ENCODE peak calls at places on chromosomes 6 and 20, in nine cellular contexts. One of them, this sample, is unnamed.
A peak's percentile ranks its signal among the peaks of the same experiment; 100 is the strongest.

GRCh38 chr6:165649701-165650137 is 13.3 kb downstream of the PDE10A start:
- DNase-seq in AG04450: no peak
- DNase-seq in uterus: peak; percentile 63
- DNase-seq in upper lobe of right lung: no peak
- DNase-seq in tibial nerve: no peak
- DNase-seq in Peyer's patch: no peak
- DNase-seq in right lobe of liver: no peak
- DNase-seq in H9: no peak
- DNase-seq in breast epithelium: no peak
- DNase-seq in this sample: peak; percentile 26

GRCh38 chr20:53438368-53438767 is 155.3 kb downstream of the ZNF217 start:
- DNase-seq in AG04450: no peak
- DNase-seq in uterus: no peak
- DNase-seq in upper lobe of right lung: no peak
- DNase-seq in tibial nerve: no peak
- DNase-seq in Peyer's patch: no peak
- DNase-seq in right lobe of liver: no peak
- DNase-seq in H9: no peak
- DNase-seq in breast epithelium: no peak
- DNase-seq in this sample: no peak

GRCh38 chr6:170098428-170099170 is 192.3 kb downstream of the DLL1 start:
- DNase-seq in AG04450: no peak
- DNase-seq in uterus: peak; percentile 8
- DNase-seq in upper lobe of right lung: no peak
- DNase-seq in tibial nerve: no peak
- DNase-seq in Peyer's patch: peak; percentile 9
- DNase-seq in right lobe of liver: peak; percentile 46
- DNase-seq in H9: peak; percentile 23
- DNase-seq in breast epithelium: peak; percentile 30
- DNase-seq in this sample: no peak

GRCh38 chr6:133843098-133843497 is 45.8 kb upstream of the TCF21 start:
- DNase-seq in AG04450: no peak
- DNase-seq in uterus: no peak
- DNase-seq in upper lobe of right lung: no peak
- DNase-seq in tibial nerve: no peak
- DNase-seq in Peyer's patch: no peak
- DNase-seq in right lobe of liver: no peak
- DNase-seq in H9: no peak
- DNase-seq in breast epithelium: no peak
- DNase-seq in this sample: no peak

GRCh38 chr6:24524801-24525200 is 30.0 kb downstream of the ALDH5A1 start:
- DNase-seq in AG04450: peak; percentile 15
- DNase-seq in uterus: no peak
- DNase-seq in upper lobe of right lung: no peak
- DNase-seq in tibial nerve: no peak
- DNase-seq in Peyer's patch: no peak
- DNase-seq in right lobe of liver: no peak
- DNase-seq in H9: peak; percentile 37
- DNase-seq in breast epithelium: no peak
- DNase-seq in this sample: no peak

GRCh38 chr6:5936611-5937010 is 70.1 kb downstream of the NRN1 start:
- DNase-seq in AG04450: no peak
- DNase-seq in uterus: no peak
- DNase-seq in upper lobe of right lung: no peak
- DNase-seq in tibial nerve: no peak
- DNase-seq in Peyer's patch: no peak
- DNase-seq in right lobe of liver: no peak
- DNase-seq in H9: no peak
- DNase-seq in breast epithelium: no peak
- DNase-seq in this sample: no peak

GRCh38 chr6:36906539-36906938 is 20.8 kb downstream of the C6orf89 start:
- DNase-seq in AG04450: no peak
- DNase-seq in uterus: no peak
- DNase-seq in upper lobe of right lung: peak; percentile 83
- DNase-seq in tibial nerve: no peak
- DNase-seq in Peyer's patch: no peak
- DNase-seq in right lobe of liver: peak; percentile 91
- DNase-seq in H9: no peak
- DNase-seq in breast epithelium: peak; percentile 80
- DNase-seq in this sample: peak; percentile 94

GRCh38 chr6:105799051-105799450 is 287.1 kb upstream of the PRDM1 start:
- DNase-seq in AG04450: no peak
- DNase-seq in uterus: no peak
- DNase-seq in upper lobe of right lung: no peak
- DNase-seq in tibial nerve: peak; percentile 38
- DNase-seq in Peyer's patch: no peak
- DNase-seq in right lobe of liver: no peak
- DNase-seq in H9: no peak
- DNase-seq in breast epithelium: no peak
- DNase-seq in this sample: no peak

GRCh38 chr6:154383273-154383672 is 26.7 kb upstream of the IPCEF1 start:
- DNase-seq in AG04450: no peak
- DNase-seq in uterus: no peak
- DNase-seq in upper lobe of right lung: no peak
- DNase-seq in tibial nerve: no peak
- DNase-seq in Peyer's patch: no peak
- DNase-seq in right lobe of liver: no peak
- DNase-seq in H9: no peak
- DNase-seq in breast epithelium: no peak
- DNase-seq in this sample: no peak

GRCh38 chr6:150263765-150264415 is 104.9 kb upstream of the IYD start:
- DNase-seq in AG04450: no peak
- DNase-seq in uterus: no peak
- DNase-seq in upper lobe of right lung: no peak
- DNase-seq in tibial nerve: no peak
- DNase-seq in Peyer's patch: no peak
- DNase-seq in right lobe of liver: no peak
- DNase-seq in H9: no peak
- DNase-seq in breast epithelium: no peak
- DNase-seq in this sample: no peak

GRCh38 chr6:24796616-24797290 is 2.0 kb downstream of the ARMH2 start:
- DNase-seq in AG04450: no peak
- DNase-seq in uterus: no peak
- DNase-seq in upper lobe of right lung: no peak
- DNase-seq in tibial nerve: no peak
- DNase-seq in Peyer's patch: no peak
- DNase-seq in right lobe of liver: no peak
- DNase-seq in H9: no peak
- DNase-seq in breast epithelium: no peak
- DNase-seq in this sample: no peak

GRCh38 chr20:6651016-6651415 is 116.5 kb upstream of the BMP2 start:
- DNase-seq in AG04450: no peak
- DNase-seq in uterus: peak; percentile 69
- DNase-seq in upper lobe of right lung: no peak
- DNase-seq in tibial nerve: peak; percentile 63
- DNase-seq in Peyer's patch: no peak
- DNase-seq in right lobe of liver: no peak
- DNase-seq in H9: no peak
- DNase-seq in breast epithelium: no peak
- DNase-seq in this sample: no peak

GRCh38 chr6:11952291-11952690 is 59.8 kb upstream of the HIVEP1 start:
- DNase-seq in AG04450: no peak
- DNase-seq in uterus: no peak
- DNase-seq in upper lobe of right lung: no peak
- DNase-seq in tibial nerve: no peak
- DNase-seq in Peyer's patch: no peak
- DNase-seq in right lobe of liver: no peak
- DNase-seq in H9: no peak
- DNase-seq in breast epithelium: no peak
- DNase-seq in this sample: no peak

GRCh38 chr20:20417891-20418676 is 50.2 kb downstream of the INSM1 start:
- DNase-seq in AG04450: no peak
- DNase-seq in uterus: no peak
- DNase-seq in upper lobe of right lung: no peak
- DNase-seq in tibial nerve: no peak
- DNase-seq in Peyer's patch: peak; percentile 48
- DNase-seq in right lobe of liver: no peak
- DNase-seq in H9: no peak
- DNase-seq in breast epithelium: no peak
- DNase-seq in this sample: no peak

GRCh38 chr20:23106271-23106851 is 20.2 kb upstream of the CD93 start:
- DNase-seq in AG04450: peak; percentile 47
- DNase-seq in uterus: no peak
- DNase-seq in upper lobe of right lung: peak; percentile 64
- DNase-seq in tibial nerve: no peak
- DNase-seq in Peyer's patch: no peak
- DNase-seq in right lobe of liver: no peak
- DNase-seq in H9: no peak
- DNase-seq in breast epithelium: no peak
- DNase-seq in this sample: no peak
- H3K27ac ChIP-seq in AG04450: peak overlapping the region; percentile 21
- H3K27ac ChIP-seq in uterus: peak overlapping the region; percentile 23
- H3K27ac ChIP-seq in upper lobe of right lung: peak overlapping the region; percentile 71
- H3K27ac ChIP-seq in tibial nerve: no peak overlapping the region
- H3K27ac ChIP-seq in Peyer's patch: peak overlapping the region; percentile 45
- H3K27ac ChIP-seq in right lobe of liver: peak overlapping the region; percentile 53
- H3K27ac ChIP-seq in H9: no peak overlapping the region
- H3K27ac ChIP-seq in breast epithelium: no peak overlapping the region
- H3K27ac ChIP-seq in this sample: peak overlapping the region; percentile 6

DNA sequence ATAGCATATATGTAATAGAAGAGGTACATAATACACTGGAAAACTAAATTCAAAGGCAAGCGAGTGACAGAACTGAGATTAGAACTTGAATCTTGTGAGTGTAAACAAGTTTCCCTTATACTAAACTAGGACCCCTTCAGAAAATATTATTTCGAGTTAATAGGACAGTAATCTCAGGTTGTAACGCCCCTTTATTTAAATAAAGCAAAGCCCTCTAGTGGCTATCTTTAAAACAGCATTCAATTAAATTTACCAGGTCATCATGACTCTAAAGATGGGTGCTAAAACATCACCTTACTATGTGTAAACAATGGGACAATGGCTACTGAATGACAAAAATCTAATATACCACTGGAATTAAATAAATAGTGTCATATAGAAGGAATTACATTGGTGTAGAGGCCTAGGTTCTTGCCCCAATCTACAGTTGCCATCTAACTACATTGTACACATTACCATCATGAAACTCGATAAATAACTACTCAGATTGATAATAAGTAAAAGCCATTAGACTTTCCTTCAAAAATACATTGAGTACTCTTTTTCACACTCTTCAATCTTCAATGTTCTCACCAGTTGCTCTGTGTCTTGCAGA is 255.4 kb upstream of the IRAK1BP1 start:
- DNase-seq in AG04450: no peak
- DNase-seq in uterus: no peak
- DNase-seq in upper lobe of right lung: no peak
- DNase-seq in tibial nerve: no peak
- DNase-seq in Peyer's patch: no peak
- DNase-seq in right lobe of liver: no peak
- DNase-seq in H9: no peak
- DNase-seq in breast epithelium: no peak
- DNase-seq in this sample: no peak
- TF ChIP-seq CTCF in AG04450: peak; percentile 64
- TF ChIP-seq CTCF in uterus: no peak
- TF ChIP-seq CTCF in upper lobe of right lung: peak; percentile 50
- TF ChIP-seq CTCF in tibial nerve: no peak
- TF ChIP-seq CTCF in Peyer's patch: peak; percentile 22
- TF ChIP-seq CTCF in right lobe of liver: peak; percentile 58
- TF ChIP-seq CTCF in H9: peak; percentile 76
- TF ChIP-seq CTCF in breast epithelium: no peak
- TF ChIP-seq CTCF in this sample: peak; percentile 43

GRCh38 chr20:48750376-48750775 is 77.4 kb downstream of the PREX1 start:
- DNase-seq in AG04450: no peak
- DNase-seq in uterus: no peak
- DNase-seq in upper lobe of right lung: no peak
- DNase-seq in tibial nerve: no peak
- DNase-seq in Peyer's patch: no peak
- DNase-seq in right lobe of liver: no peak
- DNase-seq in H9: no peak
- DNase-seq in breast epithelium: no peak
- DNase-seq in this sample: no peak
- H3K27me3 ChIP-seq in AG04450: peaks cover 6% of the 10 kb centered on the region
- H3K27me3 ChIP-seq in uterus: no peaks in the 10 kb centered on the region
- H3K27me3 ChIP-seq in upper lobe of right lung: no peaks in the 10 kb centered on the region
- H3K27me3 ChIP-seq in tibial nerve: no peaks in the 10 kb centered on the region
- H3K27me3 ChIP-seq in Peyer's patch: no peaks in the 10 kb centered on the region
- H3K27me3 ChIP-seq in right lobe of liver: no peaks in the 10 kb centered on the region
- H3K27me3 ChIP-seq in H9: no peaks in the 10 kb centered on the region
- H3K27me3 ChIP-seq in breast epithelium: no peaks in the 10 kb centered on the region
- H3K27me3 ChIP-seq in this sample: no peaks in the 10 kb centered on the region

DNA sequence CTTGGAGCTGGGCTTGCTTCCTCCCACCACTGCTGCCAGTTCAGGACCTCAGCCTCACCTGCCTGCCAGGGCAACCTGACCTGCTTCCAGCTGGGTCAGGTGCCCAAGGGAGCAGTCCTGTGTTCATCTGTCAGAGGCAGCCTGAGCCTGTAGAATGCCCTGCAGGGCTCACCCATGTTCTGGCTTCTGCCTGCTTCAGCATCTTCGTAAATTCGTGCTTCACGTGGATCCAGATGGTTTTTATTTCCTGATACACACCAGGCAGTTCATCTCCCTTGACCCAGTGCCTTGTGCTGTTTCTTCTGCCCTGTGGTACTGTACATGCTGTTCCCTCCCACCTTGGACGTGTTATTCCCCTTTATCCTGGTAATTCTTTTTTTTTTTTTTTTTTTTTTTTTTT is 50.2 kb downstream of the ARID1B start:
- DNase-seq in AG04450: no peak
- DNase-seq in uterus: peak; percentile 41
- DNase-seq in upper lobe of right lung: no peak
- DNase-seq in tibial nerve: no peak
- DNase-seq in Peyer's patch: no peak
- DNase-seq in right lobe of liver: no peak
- DNase-seq in H9: no peak
- DNase-seq in breast epithelium: no peak
- DNase-seq in this sample: peak; percentile 44
- H3K27ac ChIP-seq in AG04450: peak overlapping the region; percentile 62
- H3K27ac ChIP-seq in uterus: peak overlapping the region; percentile 57
- H3K27ac ChIP-seq in upper lobe of right lung: no peak overlapping the region
- H3K27ac ChIP-seq in tibial nerve: no peak overlapping the region
- H3K27ac ChIP-seq in Peyer's patch: no peak overlapping the region
- H3K27ac ChIP-seq in right lobe of liver: no peak overlapping the region
- H3K27ac ChIP-seq in H9: no peak overlapping the region
- H3K27ac ChIP-seq in breast epithelium: peak overlapping the region; percentile 63
- H3K27ac ChIP-seq in this sample: peak overlapping the region; percentile 56

GRCh38 chr20:60085551-60086132 is 127.4 kb downstream of the CDH26 start:
- DNase-seq in AG04450: no peak
- DNase-seq in uterus: no peak
- DNase-seq in upper lobe of right lung: no peak
- DNase-seq in tibial nerve: no peak
- DNase-seq in Peyer's patch: no peak
- DNase-seq in right lobe of liver: no peak
- DNase-seq in H9: peak; percentile 61
- DNase-seq in breast epithelium: no peak
- DNase-seq in this sample: no peak
- TF ChIP-seq CTCF in AG04450: no peak
- TF ChIP-seq CTCF in uterus: no peak
- TF ChIP-seq CTCF in upper lobe of right lung: no peak
- TF ChIP-seq CTCF in tibial nerve: no peak
- TF ChIP-seq CTCF in Peyer's patch: no peak
- TF ChIP-seq CTCF in right lobe of liver: no peak
- TF ChIP-seq CTCF in H9: peak; percentile 51
- TF ChIP-seq CTCF in breast epithelium: no peak
- TF ChIP-seq CTCF in this sample: no peak